ENCODE peak calls at places on chromosome 14, in four cellular contexts. X is spleen, K is transverse colon, P is prostate gland. B is an unnamed sample.

GRCh38 chr14:99313234-99313633 is 41.2 kb upstream of the BCL11B start:
- DNase-seq in X (no peak), K (no peak), P (no peak), B (no peak)

GRCh38 chr14:77459072-77459723 is 1.3 kb downstream of the AHSA1 start:
- DNase-seq in P (peak; percentile 54), X (no peak), K (peak; percentile 73), B (no peak)

GRCh38 chr14:50542941-50543418 is 10.6 kb upstream of the MAP4K5 start:
- DNase-seq in K (peak; percentile 20), X (no peak), P (peak; percentile 44), B (no peak)

GRCh38 chr14:55071870-55072640 is 20.6 kb downstream of the MAPK1IP1L start:
- DNase-seq in K (no peak), X (no peak), P (no peak), B (no peak)

GRCh38 chr14:101980700-101981099 is 16.3 kb downstream of the DYNC1H1 start:
- DNase-seq in X (no peak), K (peak; percentile 49), P (peak; percentile 84), B (no peak)

GRCh38 chr14:57085801-57086200 is 182.9 kb downstream of the EXOC5 start:
- DNase-seq in X (no peak), P (no peak), K (no peak), B (no peak)

GRCh38 chr14:51455041-51455835 is 196.5 kb upstream of the FRMD6 start:
- DNase-seq in K (no peak), P (no peak), X (no peak), B (no peak)

GRCh38 chr14:105475269-105475915 is 771 bp downstream of the CRIP2 start:
- DNase-seq in K (no peak), P (no peak), X (no peak), B (no peak)

GRCh38 chr14:61080591-61081010 is 99.6 kb downstream of the SLC38A6 start:
- DNase-seq in P (no peak), K (no peak), X (no peak), B (no peak)

GRCh38 chr14:58765375-58765774 is 127.6 kb downstream of the DACT1 start:
- DNase-seq in P (no peak), X (no peak), K (no peak), B (no peak)

GRCh38 chr14:98906123-98906995 is 365.6 kb downstream of the BCL11B start:
- DNase-seq in X (no peak), K (peak; percentile 29), P (peak; percentile 87), B (no peak)

GRCh38 chr14:65169351-65169750 is 67.0 kb upstream of the MAX start:
- DNase-seq in X (no peak), P (no peak), K (no peak), B (no peak)

GRCh38 chr14:92553456-92553855 is 39.9 kb downstream of the RIN3 start:
- DNase-seq in P (no peak), X (no peak), K (no peak), B (no peak)

GRCh38 chr14:30211326-30211725 is 283.7 kb upstream of the PRKD1 start:
- DNase-seq in K (no peak), P (no peak), X (no peak), B (no peak)

GRCh38 chr14:34063470-34064164 is 112.7 kb upstream of the EGLN3 start:
- DNase-seq in P (no peak), K (no peak), X (no peak), B (no peak)

GRCh38 chr14:71472281-71472960 is 459.8 kb upstream of the RGS6 start:
- DNase-seq in P (no peak), K (no peak), X (no peak), B (peak; percentile 11)

GRCh38 chr14:71932229-71932951 is at the start of gene RGS6:
- DNase-seq in X (no peak), P (peak; percentile 4), K (peak; percentile 12), B (peak; percentile 53)

GRCh38 chr14:35336171-35337073 is 44.2 kb downstream of the PSMA6 start:
- DNase-seq in X (peak; percentile 92), K (peak; percentile 92), P (peak; percentile 58), B (no peak)

GRCh38 chr14:60878536-60878935 is 102.3 kb downstream of the TRMT5 start:
- DNase-seq in K (no peak), P (no peak), X (no peak), B (no peak)

GRCh38 chr14:61300754-61301153 is 19.6 kb upstream of the TMEM30B start:
- DNase-seq in P (no peak), K (no peak), X (no peak), B (no peak)

GRCh38 chr14:31395572-31396205 is 24.7 kb downstream of the HEATR5A start:
- DNase-seq in K (no peak), X (no peak), P (peak; percentile 8), B (no peak)

GRCh38 chr14:54902143-54902520 is 494 bp downstream of the GCH1 start:
- DNase-seq in K (peak; percentile 85), X (peak; percentile 95), P (peak; percentile 48), B (peak; percentile 35)

GRCh38 chr14:72420749-72421452 is 473.0 kb downstream of the DPF3 start:
- DNase-seq in X (no peak), P (peak; percentile 23), K (peak; percentile 74), B (no peak)

GRCh38 chr14:69475194-69475818 is 9.2 kb upstream of the PLEKHD1 start:
- DNase-seq in P (no peak), X (no peak), K (no peak), B (no peak)

GRCh38 chr14:100199240-100199860 is 39.6 kb upstream of the YY1 start:
- DNase-seq in P (no peak), K (no peak), X (no peak), B (no peak)

GRCh38 chr14:91031668-91032067 is 28.8 kb downstream of the RPS6KA5 start:
- DNase-seq in K (no peak), P (no peak), X (no peak), B (no peak)

GRCh38 chr14:51849095-51849494 is 11.3 kb upstream of the GNG2 start:
- DNase-seq in K (no peak), X (no peak), P (no peak), B (no peak)

GRCh38 chr14:77980475-77981321 is 180.8 kb downstream of the ADCK1 start:
- DNase-seq in P (peak; percentile 10), X (no peak), K (peak; percentile 46), B (no peak)

GRCh38 chr14:20998139-20998538 is 954 bp upstream of the SLC39A2 start:
- DNase-seq in K (peak; percentile 51), X (no peak), P (peak; percentile 28), B (no peak)

GRCh38 chr14:50714452-50715073 is 46.5 kb upstream of the SAV1 start:
- DNase-seq in P (no peak), K (no peak), X (no peak), B (no peak)

GRCh38 chr14:56085471-56085870 is 32.7 kb upstream of the PELI2 start:
- DNase-seq in P (no peak), X (no peak), K (no peak), B (no peak)

GRCh38 chr14:89466460-89466859 is 49.4 kb upstream of the FOXN3 start:
- DNase-seq in P (no peak), K (no peak), X (peak; percentile 84), B (no peak)

GRCh38 chr14:102462391-102462790 is 47.2 kb downstream of the ANKRD9 start:
- DNase-seq in K (no peak), P (no peak), X (no peak), B (no peak)

GRCh38 chr14:80608563-80608962 is 333.0 kb downstream of the CEP128 start:
- DNase-seq in X (no peak), K (no peak), P (no peak), B (no peak)
- TF ChIP-seq POLR2AphosphoS5 in X (no peak), K (no peak), P (no peak), B (no peak)

DNA sequence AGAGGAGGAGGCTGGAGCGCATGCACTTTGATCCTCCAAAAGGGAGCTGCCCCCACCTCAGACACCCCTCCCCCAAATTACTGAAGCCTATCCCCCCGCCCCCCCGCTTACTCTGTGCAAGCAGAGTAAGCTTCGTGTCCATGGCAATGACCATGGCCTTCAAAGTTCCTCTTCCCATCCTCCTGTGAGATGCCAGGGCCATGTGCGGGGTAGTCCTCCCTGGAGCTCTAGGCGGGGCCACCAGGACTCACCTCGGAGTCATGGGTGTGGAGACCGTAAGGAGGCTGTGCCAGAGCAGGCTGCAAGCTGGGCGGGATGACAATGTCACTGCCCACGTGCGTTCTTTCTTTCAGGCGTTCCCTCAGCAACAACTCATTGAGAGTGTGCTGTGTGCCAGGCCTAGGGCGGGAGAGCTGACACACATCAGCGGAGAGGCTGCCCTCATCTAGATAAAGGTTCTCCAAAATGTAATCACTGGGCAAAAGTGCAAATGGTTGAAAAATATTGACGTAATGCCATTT is 66.8 kb downstream of the C14orf132 start:
- DNase-seq in X (no peak), P (no peak), K (peak; percentile 63), B (no peak)
- TF ChIP-seq POLR2AphosphoS5 in X (no peak), P (no peak), K (no peak), B (no peak)

GRCh38 chr14:74955229-74955999 is at the start of gene PGF:
- DNase-seq in P (peak; percentile 50), K (peak; percentile 77), X (peak; percentile 89), B (no peak)
- TF ChIP-seq POLR2AphosphoS5 in P (peak; percentile 40), K (peak; percentile 59), X (peak; percentile 51), B (no peak)

GRCh38 chr14:22479132-22479531 is 109.9 kb downstream of the DAD1 start:
- DNase-seq in K (no peak), P (no peak), X (no peak), B (no peak)
- TF ChIP-seq POLR2AphosphoS5 in K (no peak), P (no peak), X (no peak), B (no peak)

GRCh38 chr14:24329736-24330135 is 5.1 kb downstream of the ADCY4 start:
- DNase-seq in P (no peak), X (peak; percentile 94), K (peak; percentile 69), B (no peak)
- TF ChIP-seq POLR2AphosphoS5 in P (no peak), X (peak; percentile 84), K (no peak), B (no peak)

DNA sequence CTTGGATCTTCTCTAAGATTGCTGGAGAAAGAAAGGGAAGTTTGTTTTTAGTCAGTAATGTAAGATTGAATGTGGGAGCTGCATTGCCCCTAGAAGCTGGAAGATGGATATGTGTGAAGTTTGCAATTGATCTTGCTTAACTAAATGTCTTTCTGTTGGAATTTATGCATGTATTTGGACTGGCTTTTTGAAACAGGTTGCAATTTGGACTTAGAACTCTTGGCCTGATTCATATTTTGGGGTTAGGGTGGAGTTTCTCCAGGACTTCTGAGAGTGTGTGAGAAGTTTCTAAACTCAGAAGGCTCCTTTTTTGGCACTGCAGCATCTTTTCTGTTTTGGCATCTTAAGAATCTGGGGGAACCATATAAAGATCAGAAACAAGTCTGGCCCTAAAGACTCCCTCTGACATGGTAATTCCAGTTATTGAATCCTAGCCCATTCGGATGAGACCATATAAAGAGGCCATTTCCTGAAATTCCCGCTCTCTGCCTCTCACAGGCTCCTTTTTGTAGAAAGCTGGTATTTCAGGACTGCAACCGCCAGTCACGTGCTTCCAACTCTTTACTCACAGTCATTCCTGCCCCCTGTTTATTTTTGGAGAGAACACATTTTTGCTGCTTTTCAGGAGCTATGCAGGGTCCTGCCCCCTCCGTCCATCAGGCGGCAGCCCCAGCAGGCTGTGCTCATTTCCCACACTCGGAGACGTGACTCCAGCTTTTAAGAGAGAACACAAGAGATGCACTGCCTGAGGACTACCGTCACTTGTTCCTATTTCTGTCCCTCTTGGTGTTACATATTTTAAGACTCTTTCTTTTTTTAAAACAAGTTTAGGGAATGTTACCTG is 26.6 kb downstream of the IFT43 start:
- DNase-seq in K (no peak), X (no peak), P (no peak), B (no peak)
- TF ChIP-seq POLR2AphosphoS5 in K (peak; percentile 30), X (peak; percentile 72), P (peak; percentile 35), B (no peak)

GRCh38 chr14:103714063-103714724 is 1.1 kb downstream of the XRCC3 start:
- DNase-seq in P (no peak), K (no peak), X (no peak), B (no peak)
- TF ChIP-seq POLR2AphosphoS5 in P (no peak), K (no peak), X (no peak), B (no peak)

B was measured in GM12891.